ENCODE peak calls at places on chromosomes 5 and 9, in eight cellular contexts. Y is NCI-H2029 treated with DMSO at 0.1 percent for 48 hours; M is A549; L is adrenal gland; P is HS-5; Q is cardiac fibroblast; W is stimulated activated CD4-positive, alpha-beta T cell treated with anti-CD3 and anti-CD28 coated beads, Interleukin-15, amount 100 ng/mL, for 1 hour; I is activated gamma-delta T cell treated with Interleukin-2 at 50 U/mL for 16 hours. X is an unnamed sample.
A peak's percentile ranks its signal among the peaks of the same experiment; 100 is the strongest.

GRCh38 chr5:448061-448765 is 5.2 kb downstream of the EXOC3 start:
- DNase-seq in L (peak; percentile 68), W (no peak), P (no peak), M (no peak), Q (no peak), Y (no peak), I (no peak), X (no peak)

GRCh38 chr9:130368631-130369103 is 76.1 kb upstream of the ASS1 start:
- DNase-seq in W (no peak), I (no peak), P (no peak), Y (no peak), M (peak; percentile 23), L (no peak), Q (no peak), X (no peak)

GRCh38 chr5:152527358-152528048 is 122.4 kb upstream of the NMUR2 start:
- DNase-seq in Y (no peak), Q (no peak), P (no peak), M (no peak), W (no peak), L (no peak), I (no peak), X (peak; percentile 0)

GRCh38 chr5:71836547-71837112 is 117.6 kb downstream of the CARTPT start:
- DNase-seq in W (no peak), Q (peak; percentile 38), Y (no peak), L (no peak), M (no peak), I (no peak), P (no peak), X (no peak)

GRCh38 chr9:130114741-130115140 is 57.5 kb upstream of the NCS1 start:
- DNase-seq in Y (no peak), I (no peak), M (no peak), W (no peak), P (no peak), L (no peak), Q (no peak), X (no peak)

GRCh38 chr5:58974601-58975000 is 391.7 kb downstream of the RAB3C start:
- DNase-seq in L (no peak), Q (no peak), I (no peak), M (no peak), P (no peak), W (no peak), Y (no peak), X (no peak)

GRCh38 chr5:150022163-150022540 is 21.6 kb downstream of the HMGXB3 start:
- DNase-seq in W (no peak), P (peak; percentile 82), Y (peak; percentile 14), L (peak; percentile 74), I (no peak), Q (peak; percentile 94), M (peak; percentile 25), X (no peak)

GRCh38 chr5:159184858-159185381 is 24.4 kb downstream of the RNF145 start:
- DNase-seq in Q (peak; percentile 91), W (no peak), M (peak; percentile 65), Y (no peak), I (no peak), L (no peak), P (peak; percentile 89), X (no peak)

GRCh38 chr5:16225927-16226326 is 46.3 kb upstream of the MARCHF11 start:
- DNase-seq in I (no peak), Q (no peak), Y (no peak), W (no peak), M (no peak), L (no peak), P (no peak), X (no peak)

GRCh38 chr5:124736111-124736813 is 10.2 kb downstream of the ZNF608 start:
- DNase-seq in L (no peak), W (no peak), M (no peak), Q (peak; percentile 35), I (no peak), P (no peak), Y (no peak), X (no peak)

GRCh38 chr9:128098936-128099931 is 28.3 kb downstream of the PTGES2 start:
- DNase-seq in W (no peak), Q (peak; percentile 57), I (no peak), M (no peak), L (peak; percentile 39), P (no peak), Y (no peak), X (no peak)

GRCh38 chr9:110638381-110638954 is 30.1 kb upstream of the MUSK start:
- DNase-seq in I (no peak), W (no peak), L (no peak), M (peak; percentile 31), Y (no peak), P (no peak), Q (peak; percentile 76), X (no peak)

GRCh38 chr9:91500509-91501011 is 76.9 kb upstream of the NFIL3 start:
- DNase-seq in M (peak; percentile 83), Y (no peak), W (no peak), P (peak; percentile 53), I (no peak), L (peak; percentile 69), Q (peak; percentile 88), X (no peak)

GRCh38 chr5:172362755-172363154 is 79.2 kb upstream of the UBTD2 start:
- DNase-seq in Q (peak; percentile 74), I (no peak), W (no peak), Y (no peak), P (no peak), L (no peak), M (no peak), X (no peak)

GRCh38 chr5:178301641-178302040 is 69.0 kb upstream of the PHYKPL start:
- DNase-seq in L (no peak), Q (no peak), I (no peak), Y (no peak), W (no peak), P (no peak), M (no peak), X (no peak)

GRCh38 chr9:71218774-71219173 is 97.4 kb upstream of the TRPM3 start:
- DNase-seq in I (no peak), W (no peak), M (no peak), P (peak; percentile 36), Y (no peak), L (no peak), Q (peak; percentile 11), X (no peak)

GRCh38 chr5:83265318-83265717 is 188.0 kb downstream of the XRCC4 start:
- DNase-seq in P (no peak), I (no peak), Y (peak; percentile 47), Q (peak; percentile 39), M (peak; percentile 63), W (no peak), L (no peak), X (no peak)

GRCh38 chr5:142286111-142286510 is 38.7 kb downstream of the SPRY4 start:
- DNase-seq in L (no peak), M (no peak), Y (no peak), I (no peak), W (no peak), P (no peak), Q (no peak), X (peak; percentile 8)

GRCh38 chr9:127229691-127230417 is 34.7 kb upstream of the GARNL3 start:
- DNase-seq in P (no peak), Q (no peak), M (no peak), I (no peak), W (no peak), L (no peak), Y (no peak), X (no peak)

GRCh38 chr5:139162448-139162847 is 35.7 kb downstream of the SIL1 start:
- DNase-seq in P (no peak), I (no peak), W (no peak), Q (no peak), M (no peak), L (no peak), Y (no peak), X (no peak)

GRCh38 chr9:34976441-34976840 is 13.1 kb upstream of the DNAJB5 start:
- DNase-seq in P (no peak), W (no peak), M (no peak), Q (no peak), L (no peak), Y (no peak), I (no peak), X (no peak)

GRCh38 chr9:79264511-79265448 is 307.0 kb upstream of the TLE4 start:
- DNase-seq in M (no peak), Y (no peak), W (no peak), L (no peak), I (no peak), P (no peak), Q (no peak), X (no peak)

GRCh38 chr5:159449925-159450324 is 119.6 kb upstream of the IL12B start:
- DNase-seq in P (no peak), L (peak; percentile 30), M (peak; percentile 69), I (no peak), Q (peak; percentile 26), Y (no peak), W (no peak), X (no peak)

GRCh38 chr5:11483630-11484029 is 420.6 kb downstream of the CTNND2 start:
- DNase-seq in Y (no peak), I (no peak), M (no peak), P (peak; percentile 83), Q (no peak), L (no peak), W (no peak), X (no peak)

GRCh38 chr9:68704804-68705635 is at the start of gene PIP5K1B:
- DNase-seq in W (peak; percentile 2), M (peak; percentile 29), P (no peak), Q (peak; percentile 52), L (peak; percentile 78), Y (peak; percentile 53), I (no peak), X (no peak)

GRCh38 chr5:73280386-73280785 is 107.4 kb downstream of the TMEM174 start:
- DNase-seq in L (no peak), W (no peak), P (no peak), Q (no peak), M (no peak), I (no peak), Y (no peak), X (no peak)

X was measured in CD8-positive, alpha-beta memory T cell.